ENCODE peak calls at places on chromosomes 4 and X, in six cellular contexts. S is endothelial cell; Y is fibroblast of lung; G is GM04504; D is amygdala; X is stimulated activated CD4-positive, alpha-beta T cell treated with anti-CD3 and anti-CD28 coated beads, Interleukin-15, amount 100 ng/mL, for 24 hours. V is an unnamed sample.

GRCh38 chr4:77073981-77074865 is 1.6 kb downstream of the CCNI start:
- DNase-seq in S (no peak), Y (no peak), G (no peak), D (no peak), X (no peak), V (no peak)

GRCh38 chrX:52341493-52341892 is 27.3 kb upstream of the XAGE2 start:
- DNase-seq in S (no peak), Y (no peak), G (no peak), D (no peak), X (no peak), V (no peak)

GRCh38 chrX:11125079-11125478 is 13.9 kb downstream of the HCCS start:
- DNase-seq in S (no peak), Y (no peak), G (no peak), D (no peak), X (no peak), V (no peak)

GRCh38 chrX:24646745-24647182 is 383 bp downstream of the PCYT1B start:
- DNase-seq in S (no peak), Y (peak), G (no peak), D (peak), X (peak), V (peak)

GRCh38 chr4:81854406-81854805 is 382.7 kb upstream of the RASGEF1B start:
- DNase-seq in S (no peak), Y (no peak), G (no peak), D (no peak), X (no peak), V (no peak)

GRCh38 chr4:2361366-2362285 is 56.8 kb downstream of the ZFYVE28 start:
- DNase-seq in S (no peak), Y (no peak), G (no peak), D (no peak), X (no peak), V (no peak)

GRCh38 chr4:98524271-98524670 is 134.1 kb downstream of the TSPAN5 start:
- DNase-seq in S (no peak), Y (no peak), G (no peak), D (no peak), X (no peak), V (no peak)

GRCh38 chr4:111537861-111538260 is 607.4 kb upstream of the FAM241A start:
- DNase-seq in S (no peak), Y (peak), G (peak), D (no peak), X (no peak), V (no peak)

GRCh38 chr4:186148335-186148975 is 42.9 kb upstream of the CYP4V2 start:
- DNase-seq in S (no peak), Y (no peak), G (no peak), D (no peak), X (no peak), V (no peak)

GRCh38 chrX:41313419-41313818 is 20.5 kb upstream of the DDX3X start:
- DNase-seq in S (no peak), Y (peak), G (peak), D (no peak), X (no peak), V (no peak)

GRCh38 chr4:44186850-44187246 is 261.8 kb downstream of the KCTD8 start:
- DNase-seq in S (no peak), Y (peak), G (no peak), D (no peak), X (no peak), V (no peak)

GRCh38 chr4:141350122-141350904 is 129.6 kb downstream of the ZNF330 start:
- DNase-seq in S (no peak), Y (peak), G (peak), D (no peak), X (no peak), V (no peak)

GRCh38 chrX:40157228-40158035 is 59.7 kb upstream of the BCOR start:
- DNase-seq in S (no peak), Y (no peak), G (no peak), D (no peak), X (no peak), V (no peak)

GRCh38 chrX:10574663-10575062 is 45.7 kb downstream of the MID1 start:
- DNase-seq in S (no peak), Y (peak), G (no peak), D (no peak), X (no peak), V (no peak)

GRCh38 chrX:23694606-23695005 is 27.3 kb downstream of the PRDX4 start:
- DNase-seq in S (peak), Y (peak), G (peak), D (peak), X (peak), V (peak)

GRCh38 chr4:101724093-101724492 is 66.4 kb upstream of the BANK1 start:
- DNase-seq in S (no peak), Y (no peak), G (no peak), D (no peak), X (no peak), V (no peak)

GRCh38 chrX:38365939-38366338 is 13.5 kb downstream of the OTC start:
- DNase-seq in S (no peak), Y (no peak), G (no peak), D (no peak), X (no peak), V (no peak)

GRCh38 chrX:10197597-10198210 is 40.9 kb downstream of the CLCN4 start:
- DNase-seq in S (no peak), Y (peak), G (no peak), D (no peak), X (no peak), V (no peak)

GRCh38 chrX:70979136-70979762 is 48.4 kb upstream of the SLC7A3 start:
- DNase-seq in S (peak), Y (peak), G (peak), D (no peak), X (no peak), V (no peak)

GRCh38 chr4:137678796-137679195 is 146.5 kb upstream of the PCDH18 start:
- DNase-seq in S (no peak), Y (peak), G (no peak), D (no peak), X (no peak), V (no peak)

GRCh38 chrX:42746606-42747005 is 31.4 kb downstream of the PPP1R2C start:
- DNase-seq in S (no peak), Y (peak), G (peak), D (no peak), X (no peak), V (no peak)

GRCh38 chrX:47530054-47530453 is 31.0 kb upstream of the ARAF start:
- DNase-seq in S (no peak), Y (no peak), G (no peak), D (no peak), X (no peak), V (no peak)

GRCh38 chrX:13099121-13099520 is 54.7 kb upstream of the FAM9C start:
- DNase-seq in S (no peak), Y (no peak), G (no peak), D (no peak), X (no peak), V (no peak)

GRCh38 chr4:176784816-176785215 is 7.9 kb downstream of the VEGFC start:
- DNase-seq in S (no peak), Y (no peak), G (no peak), D (no peak), X (no peak), V (no peak)

GRCh38 chr4:17778431-17778830 is 3.0 kb downstream of the FAM184B start:
- DNase-seq in S (no peak), Y (no peak), G (no peak), D (no peak), X (no peak), V (no peak)

GRCh38 chrX:140034916-140035315 is 69.6 kb upstream of the CXorf66 start:
- DNase-seq in S (no peak), Y (no peak), G (no peak), D (no peak), X (no peak), V (no peak)

GRCh38 chrX:24424948-24425347 is 40.1 kb upstream of the PDK3 start:
- DNase-seq in S (no peak), Y (peak), G (peak), D (no peak), X (no peak), V (no peak)

GRCh38 chrX:27889878-27890277 is 82.1 kb downstream of the MAGEB10 start:
- DNase-seq in S (no peak), Y (no peak), G (no peak), D (no peak), X (no peak), V (no peak)

GRCh38 chr4:184792334-184792733 is 33.4 kb downstream of the ACSL1 start:
- DNase-seq in S (no peak), Y (peak), G (no peak), D (no peak), X (no peak), V (no peak)

GRCh38 chrX:24260827-24261550 is 52.9 kb downstream of the SUPT20HL2 start:
- DNase-seq in S (no peak), Y (peak), G (no peak), D (no peak), X (peak), V (peak)

GRCh38 chr4:82733636-82734035 is 65.0 kb downstream of the SCD5 start:
- DNase-seq in S (no peak), Y (peak), G (no peak), D (no peak), X (peak), V (no peak)

GRCh38 chr4:125401784-125402183 is 87.0 kb downstream of the FAT4 start:
- DNase-seq in S (no peak), Y (no peak), G (no peak), D (no peak), X (no peak), V (no peak)

GRCh38 chr4:52837716-52838558 is 24.2 kb upstream of the RASL11B start:
- DNase-seq in S (no peak), Y (peak), G (peak), D (no peak), X (no peak), V (no peak)

GRCh38 chr4:82519072-82519471 is 42.7 kb downstream of the TMEM150C start:
- DNase-seq in S (no peak), Y (peak), G (no peak), D (no peak), X (no peak), V (no peak)

GRCh38 chr4:74278490-74278889 is 29.8 kb upstream of the EPGN start:
- DNase-seq in S (no peak), Y (no peak), G (no peak), D (no peak), X (no peak), V (no peak)

GRCh38 chrX:27163236-27163635 is 299.9 kb downstream of the PPP4R3C start:
- DNase-seq in S (no peak), Y (no peak), G (no peak), D (no peak), X (no peak), V (no peak)

GRCh38 chr4:3442959-3443749 is 1.4 kb downstream of the HGFAC start:
- DNase-seq in S (peak), Y (no peak), G (no peak), D (no peak), X (peak), V (no peak)

GRCh38 chrX:17846045-17846444 is 15.1 kb downstream of the RAI2 start:
- DNase-seq in S (no peak), Y (no peak), G (no peak), D (no peak), X (no peak), V (no peak)

V was measured in hippocampal formation.